ENCODE peak calls at places on chromosomes 11 and 22, in ten cellular contexts. H, K, A, R, Q, G, T, W, Y and U are unnamed samples.

GRCh38 chr22:33332538-33332937 is 274.4 kb upstream of the SYN3 start:
- DNase-seq in H (no peak), K (no peak), A (no peak), R (no peak), Q (no peak), G (peak), T (no peak), W (no peak), Y (no peak), U (no peak)

GRCh38 chr22:41587347-41587723 is 2.3 kb downstream of the PMM1 start:
- DNase-seq in H (no peak), K (no peak), A (no peak), R (no peak), Q (no peak), G (no peak), T (no peak), W (no peak), Y (no peak), U (no peak)

GRCh38 chr22:23397008-23397617 is 183.0 kb downstream of the IGLL1 start:
- DNase-seq in H (no peak), K (no peak), A (no peak), R (no peak), Q (no peak), G (no peak), T (no peak), W (no peak), Y (no peak), U (no peak)

GRCh38 chr11:134837166-134837886 is 425.3 kb upstream of the B3GAT1 start:
- DNase-seq in H (no peak), K (no peak), A (no peak), R (no peak), Q (no peak), G (no peak), T (no peak), W (no peak), Y (no peak), U (no peak)

GRCh38 chr11:22343411-22344032 is 5.3 kb downstream of the SLC17A6 start:
- DNase-seq in H (no peak), K (no peak), A (no peak), R (no peak), Q (no peak), G (no peak), T (no peak), W (no peak), Y (no peak), U (no peak)

GRCh38 chr11:74923125-74923524 is 25.8 kb downstream of the XRRA1 start:
- DNase-seq in H (no peak), K (no peak), A (no peak), R (no peak), Q (no peak), G (no peak), T (no peak), W (no peak), Y (no peak), U (no peak)

GRCh38 chr22:46674367-46674781 is 54.2 kb downstream of the GRAMD4 start:
- DNase-seq in H (no peak), K (no peak), A (no peak), R (peak), Q (peak), G (peak), T (peak), W (no peak), Y (no peak), U (no peak)

GRCh38 chr11:2200957-2201519 is 29.4 kb upstream of the TH start:
- DNase-seq in H (no peak), K (no peak), A (no peak), R (no peak), Q (no peak), G (no peak), T (no peak), W (no peak), Y (no peak), U (no peak)

GRCh38 chr11:113567867-113568266 is 92.7 kb upstream of the DRD2 start:
- DNase-seq in H (no peak), K (no peak), A (no peak), R (no peak), Q (no peak), G (no peak), T (no peak), W (no peak), Y (no peak), U (no peak)

GRCh38 chr11:76602431-76602861 is 68.1 kb downstream of the LRRC32 start:
- DNase-seq in H (no peak), K (no peak), A (no peak), R (no peak), Q (no peak), G (peak), T (no peak), W (peak), Y (no peak), U (peak)

GRCh38 chr22:44822479-44822878 is 70.1 kb downstream of the ARHGAP8 start:
- DNase-seq in H (no peak), K (no peak), A (no peak), R (no peak), Q (no peak), G (no peak), T (no peak), W (no peak), Y (no peak), U (no peak)

GRCh38 chr22:24926849-24927579 is 19.5 kb downstream of the LHFPL7 start:
- DNase-seq in H (no peak), K (no peak), A (no peak), R (no peak), Q (no peak), G (no peak), T (no peak), W (peak), Y (no peak), U (no peak)

GRCh38 chr22:28948404-28948803 is 65.0 kb downstream of the ZNRF3 start:
- DNase-seq in H (no peak), K (no peak), A (no peak), R (no peak), Q (no peak), G (no peak), T (no peak), W (no peak), Y (no peak), U (no peak)

GRCh38 chr11:61688368-61689163 is 8.4 kb downstream of the DAGLA start:
- DNase-seq in H (no peak), K (no peak), A (no peak), R (no peak), Q (no peak), G (peak), T (no peak), W (peak), Y (no peak), U (no peak)

GRCh38 chr11:88305430-88305829 is 32.1 kb downstream of the CTSC start:
- DNase-seq in H (no peak), K (no peak), A (no peak), R (no peak), Q (no peak), G (no peak), T (no peak), W (no peak), Y (no peak), U (no peak)

GRCh38 chr11:18650859-18651557 is 16.9 kb upstream of the SPTY2D1 start:
- DNase-seq in H (no peak), K (peak), A (peak), R (peak), Q (no peak), G (peak), T (peak), W (peak), Y (peak), U (peak)

GRCh38 chr22:17243524-17243923 is 24.3 kb upstream of the ADA2 start:
- DNase-seq in H (no peak), K (no peak), A (peak), R (no peak), Q (no peak), G (peak), T (no peak), W (peak), Y (no peak), U (no peak)

GRCh38 chr11:57214494-57214893 is 22.6 kb downstream of the APLNR start:
- DNase-seq in H (peak), K (no peak), A (no peak), R (no peak), Q (no peak), G (no peak), T (no peak), W (no peak), Y (peak), U (peak)

GRCh38 chr11:57213282-57214086 is 23.6 kb downstream of the APLNR start:
- DNase-seq in H (no peak), K (no peak), A (no peak), R (no peak), Q (no peak), G (no peak), T (no peak), W (no peak), Y (no peak), U (peak)

GRCh38 chr11:57214087-57214395 is 23.0 kb downstream of the APLNR start:
- DNase-seq in H (no peak), K (no peak), A (no peak), R (no peak), Q (no peak), G (no peak), T (no peak), W (no peak), Y (no peak), U (peak)

GRCh38 chr11:57207160-57207559 is 25.4 kb downstream of the LRRC55 start:
- DNase-seq in H (no peak), K (no peak), A (no peak), R (no peak), Q (no peak), G (no peak), T (no peak), W (no peak), Y (no peak), U (no peak)

GRCh38 chr11:57210731-57211335 is 26.2 kb downstream of the APLNR start:
- DNase-seq in H (no peak), K (no peak), A (no peak), R (no peak), Q (no peak), G (no peak), T (no peak), W (no peak), Y (no peak), U (no peak)
- H3K27ac ChIP-seq in H (peak), K (no peak), A (no peak), R (no peak), Q (no peak), G (no peak), T (no peak), W (no peak), Y (no peak), U (no peak)

GRCh38 chr22:19122143-19122751 is at the start of gene DGCR2:
- DNase-seq in H (peak), K (peak), A (peak), R (peak), Q (peak), G (peak), T (peak), W (peak), Y (peak), U (peak)

GRCh38 chr22:19123936-19124335 is 1.7 kb upstream of the DGCR2 start:
- DNase-seq in H (no peak), K (no peak), A (no peak), R (no peak), Q (no peak), G (no peak), T (no peak), W (no peak), Y (no peak), U (no peak)

GRCh38 chr22:19124377-19124776 is 2.2 kb upstream of the DGCR2 start:
- DNase-seq in H (no peak), K (no peak), A (no peak), R (no peak), Q (no peak), G (no peak), T (no peak), W (no peak), Y (no peak), U (no peak)

GRCh38 chr22:19121631-19122142 is 525 bp downstream of the DGCR2 start:
- DNase-seq in H (peak), K (no peak), A (peak), R (no peak), Q (no peak), G (peak), T (peak), W (peak), Y (no peak), U (peak)

GRCh38 chr22:19122752-19123492 is 710 bp upstream of the DGCR2 start:
- DNase-seq in H (peak), K (no peak), A (no peak), R (no peak), Q (no peak), G (peak), T (no peak), W (peak), Y (no peak), U (peak)
- H3K27ac ChIP-seq in H (peak), K (peak), A (no peak), R (peak), Q (peak), G (peak), T (peak), W (peak), Y (no peak), U (no peak)

GRCh38 chr11:78669249-78669648 is 94.6 kb upstream of the NARS2 start:
- DNase-seq in H (no peak), K (no peak), A (no peak), R (no peak), Q (no peak), G (no peak), T (no peak), W (no peak), Y (no peak), U (no peak)

GRCh38 chr11:78662811-78663210 is 88.1 kb upstream of the NARS2 start:
- DNase-seq in H (no peak), K (no peak), A (no peak), R (no peak), Q (no peak), G (no peak), T (no peak), W (no peak), Y (no peak), U (no peak)

GRCh38 chr11:78666675-78667129 is 92.0 kb upstream of the NARS2 start:
- DNase-seq in H (no peak), K (no peak), A (no peak), R (no peak), Q (no peak), G (no peak), T (no peak), W (no peak), Y (no peak), U (peak)

GRCh38 chr11:78664606-78665005 is 89.9 kb upstream of the NARS2 start:
- DNase-seq in H (no peak), K (no peak), A (no peak), R (no peak), Q (no peak), G (no peak), T (no peak), W (no peak), Y (no peak), U (peak)

DNA sequence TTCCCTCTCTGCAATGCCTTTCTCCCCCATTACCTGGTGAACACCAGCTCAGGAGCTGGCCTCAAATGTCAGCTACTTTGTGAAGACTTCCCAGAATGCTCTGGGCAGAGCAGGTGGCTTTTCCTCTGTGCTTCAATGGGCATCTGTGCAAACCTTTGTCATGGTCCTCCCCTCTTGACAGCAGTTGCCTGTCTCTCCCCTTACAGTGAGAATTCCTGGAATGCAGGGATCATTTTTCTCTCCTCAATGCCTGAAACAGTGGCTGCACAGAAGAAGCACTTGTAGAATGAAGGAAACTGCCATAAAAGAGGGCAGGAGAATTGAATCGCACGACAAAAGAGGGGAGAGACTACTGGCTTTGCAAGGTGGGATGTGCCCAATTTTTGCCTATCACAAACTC is 92.8 kb upstream of the NARS2 start:
- DNase-seq in H (no peak), K (no peak), A (no peak), R (no peak), Q (no peak), G (no peak), T (no peak), W (no peak), Y (no peak), U (no peak)
- H3K27ac ChIP-seq in H (no peak), K (no peak), A (no peak), R (no peak), Q (no peak), G (no peak), T (no peak), W (no peak), Y (no peak), U (no peak)

DNA sequence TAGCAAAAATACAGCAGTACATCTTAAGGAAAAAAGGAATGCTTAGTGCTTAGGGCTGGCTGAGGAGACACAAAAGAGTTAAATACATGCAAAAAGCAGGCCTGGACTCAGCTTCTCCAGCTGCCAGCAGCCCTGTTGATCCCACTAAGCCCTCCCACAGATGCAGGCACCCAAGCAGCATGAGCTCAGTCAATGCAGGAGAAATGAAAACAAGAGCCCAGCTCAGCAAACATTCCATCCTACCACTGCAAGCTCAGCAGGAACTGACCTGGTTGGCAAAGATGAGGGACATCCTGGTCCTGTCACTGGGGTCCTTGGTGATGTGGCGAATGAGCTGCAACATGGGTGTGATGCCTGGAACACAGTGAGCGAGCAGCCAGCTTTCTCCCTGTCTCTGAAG is 5.8 kb downstream of the CYB5R2 start:
- DNase-seq in H (no peak), K (no peak), A (no peak), R (no peak), Q (no peak), G (no peak), T (no peak), W (no peak), Y (no peak), U (peak)
- H3K27ac ChIP-seq in H (no peak), K (no peak), A (no peak), R (no peak), Q (no peak), G (no peak), T (no peak), W (no peak), Y (no peak), U (no peak)

DNA sequence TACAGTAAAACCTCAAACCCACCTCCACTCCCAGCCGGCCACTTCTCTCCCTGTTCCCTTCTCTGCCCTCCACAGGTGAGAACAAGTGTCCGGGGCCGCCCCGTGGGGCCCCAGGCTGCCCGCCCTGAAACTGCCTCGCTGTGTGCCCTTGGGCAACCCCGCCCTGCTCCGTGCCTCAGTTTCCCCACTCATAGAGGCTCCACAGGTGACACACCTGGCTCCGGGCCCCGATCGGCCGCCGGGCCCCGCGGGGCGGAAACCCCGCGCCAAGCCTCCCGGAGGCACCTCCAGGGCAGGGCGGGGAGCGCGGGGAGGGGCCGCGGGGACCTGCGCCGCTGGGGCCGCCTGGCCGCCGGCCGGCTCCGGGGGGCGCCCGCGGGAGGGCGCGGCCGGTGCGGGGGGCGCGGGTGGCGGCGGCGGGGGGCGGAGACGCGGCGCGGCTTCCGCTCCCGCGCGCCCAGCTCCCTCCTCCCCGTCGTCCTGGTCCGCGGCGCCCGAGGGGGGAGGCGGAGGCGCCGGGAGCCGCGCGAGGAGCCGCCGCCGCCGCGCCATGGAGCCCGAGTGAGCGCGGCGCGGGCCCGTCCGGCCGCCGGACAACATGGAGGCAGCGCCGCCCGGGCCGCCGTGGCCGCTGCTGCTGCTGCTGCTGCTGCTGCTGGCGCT is at the start of gene LRP5:
- DNase-seq in H (no peak), K (no peak), A (peak), R (no peak), Q (no peak), G (peak), T (no peak), W (no peak), Y (no peak), U (peak)
- H3K27ac ChIP-seq in H (peak), K (peak), A (no peak), R (no peak), Q (no peak), G (peak), T (peak), W (peak), Y (no peak), U (peak)

DNA sequence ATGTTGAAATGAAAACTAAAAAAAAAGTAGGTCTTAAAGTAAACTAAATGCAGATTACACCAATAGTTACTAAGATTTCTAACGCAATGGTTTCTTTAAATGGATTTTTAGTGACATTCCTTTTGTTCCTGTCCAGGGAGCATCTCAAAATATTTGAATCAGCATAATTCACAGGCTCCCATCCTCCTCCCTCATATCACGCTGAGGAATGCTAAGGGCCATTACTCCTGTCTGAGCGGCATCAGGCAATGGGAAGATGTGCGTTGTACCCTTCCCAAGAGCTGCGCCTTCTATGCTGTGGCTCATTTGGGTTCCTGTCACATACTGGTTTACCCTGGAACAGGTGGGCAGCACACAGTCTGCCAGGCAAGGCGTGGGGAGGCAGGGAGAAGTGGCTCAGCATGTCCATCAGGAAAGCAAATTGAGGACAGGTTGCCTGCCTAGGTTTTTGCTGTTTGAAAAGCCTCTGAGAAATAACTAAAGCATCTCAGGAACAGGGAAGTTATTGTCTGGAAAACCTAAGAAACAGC is 121.8 kb downstream of the DBX1 start:
- DNase-seq in H (no peak), K (no peak), A (no peak), R (no peak), Q (no peak), G (no peak), T (no peak), W (no peak), Y (no peak), U (no peak)
- H3K27ac ChIP-seq in H (peak), K (no peak), A (no peak), R (no peak), Q (no peak), G (no peak), T (no peak), W (no peak), Y (no peak), U (no peak)

GRCh38 chr11:119359365-119360229 is 13.1 kb upstream of the MFRP start:
- DNase-seq in H (no peak), K (no peak), A (no peak), R (no peak), Q (no peak), G (no peak), T (no peak), W (no peak), Y (no peak), U (no peak)

GRCh38 chr11:119355091-119355843 is 8.8 kb upstream of the MFRP start:
- DNase-seq in H (no peak), K (no peak), A (no peak), R (no peak), Q (no peak), G (no peak), T (no peak), W (no peak), Y (no peak), U (no peak)

GRCh38 chr11:119356349-119357031 is 10.0 kb upstream of the MFRP start:
- DNase-seq in H (peak), K (no peak), A (peak), R (peak), Q (peak), G (peak), T (peak), W (peak), Y (no peak), U (peak)

GRCh38 chr11:119361056-119361787 is 14.7 kb upstream of the MFRP start:
- DNase-seq in H (peak), K (peak), A (peak), R (no peak), Q (no peak), G (no peak), T (no peak), W (peak), Y (peak), U (peak)

GRCh38 chr11:119357069-119357468 is 10.6 kb upstream of the MFRP start:
- DNase-seq in H (no peak), K (no peak), A (no peak), R (no peak), Q (no peak), G (no peak), T (no peak), W (no peak), Y (no peak), U (no peak)
- H3K27ac ChIP-seq in H (peak), K (no peak), A (no peak), R (no peak), Q (no peak), G (peak), T (no peak), W (peak), Y (no peak), U (no peak)

DNA sequence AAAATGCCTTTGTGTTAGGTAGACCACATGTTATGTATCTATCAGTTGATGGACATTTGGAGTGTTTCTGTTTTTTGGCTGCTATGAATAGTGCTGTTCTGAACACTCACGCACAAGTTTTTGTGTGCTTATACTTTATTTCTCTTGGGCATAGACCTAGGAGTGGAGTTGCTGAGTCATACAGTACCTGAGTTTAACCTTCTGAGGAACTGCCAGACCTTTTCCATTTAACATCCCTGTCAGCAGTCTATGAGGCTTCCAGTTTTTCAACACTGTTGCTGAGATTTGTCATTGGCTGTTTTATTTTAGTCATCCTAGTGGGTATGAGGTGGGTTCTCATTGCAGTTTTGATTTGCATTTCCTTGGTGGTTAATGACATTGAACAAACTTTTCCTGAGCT is 4.4 kb downstream of the CTTN start:
- DNase-seq in H (no peak), K (no peak), A (no peak), R (no peak), Q (no peak), G (no peak), T (no peak), W (no peak), Y (no peak), U (no peak)
- H3K27ac ChIP-seq in H (peak), K (peak), A (no peak), R (no peak), Q (no peak), G (no peak), T (no peak), W (peak), Y (no peak), U (no peak)